ENCODE peak calls at places on chromosomes 1 and 21, in ten cellular contexts. One of them, this sample, is unnamed.

GRCh38 chr1:89363196-89363595 is 663 bp upstream of the GBP6 start:
- DNase-seq in fibroblast of mammary gland: no peak
- DNase-seq in fibroblast of pulmonary artery: peak
- DNase-seq in dorsolateral prefrontal cortex: no peak
- DNase-seq in retinal pigment epithelial cell: no peak
- DNase-seq in foreskin fibroblast: no peak
- DNase-seq in Calu3: no peak
- DNase-seq in colonic mucosa: no peak
- DNase-seq in left lung: no peak
- DNase-seq in thoracic aorta: no peak
- DNase-seq in this sample: no peak

GRCh38 chr1:211932581-211933010 is 102.0 kb upstream of the LPGAT1 start:
- DNase-seq in thoracic aorta: no peak
- DNase-seq in foreskin fibroblast: no peak
- DNase-seq in fibroblast of mammary gland: no peak
- DNase-seq in fibroblast of pulmonary artery: no peak
- DNase-seq in Calu3: no peak
- DNase-seq in left lung: no peak
- DNase-seq in retinal pigment epithelial cell: no peak
- DNase-seq in dorsolateral prefrontal cortex: no peak
- DNase-seq in colonic mucosa: no peak
- DNase-seq in this sample: no peak

GRCh38 chr21:41967708-41968107 is 13.9 kb upstream of the C2CD2 start:
- DNase-seq in fibroblast of pulmonary artery: no peak
- DNase-seq in colonic mucosa: peak
- DNase-seq in thoracic aorta: no peak
- DNase-seq in dorsolateral prefrontal cortex: no peak
- DNase-seq in Calu3: no peak
- DNase-seq in foreskin fibroblast: no peak
- DNase-seq in fibroblast of mammary gland: no peak
- DNase-seq in left lung: peak
- DNase-seq in retinal pigment epithelial cell: no peak
- DNase-seq in this sample: no peak

GRCh38 chr1:232452137-232452536 is 177.8 kb downstream of the SIPA1L2 start:
- DNase-seq in thoracic aorta: no peak
- DNase-seq in dorsolateral prefrontal cortex: no peak
- DNase-seq in fibroblast of pulmonary artery: no peak
- DNase-seq in Calu3: no peak
- DNase-seq in foreskin fibroblast: no peak
- DNase-seq in left lung: no peak
- DNase-seq in fibroblast of mammary gland: no peak
- DNase-seq in colonic mucosa: no peak
- DNase-seq in retinal pigment epithelial cell: no peak
- DNase-seq in this sample: no peak

GRCh38 chr1:49200738-49201137 is 424.0 kb upstream of the BEND5 start:
- DNase-seq in left lung: no peak
- DNase-seq in colonic mucosa: no peak
- DNase-seq in fibroblast of pulmonary artery: no peak
- DNase-seq in foreskin fibroblast: no peak
- DNase-seq in retinal pigment epithelial cell: no peak
- DNase-seq in Calu3: no peak
- DNase-seq in thoracic aorta: no peak
- DNase-seq in fibroblast of mammary gland: no peak
- DNase-seq in dorsolateral prefrontal cortex: no peak
- DNase-seq in this sample: no peak

GRCh38 chr1:155933591-155934096 is 569 bp downstream of the KHDC4 start:
- DNase-seq in Calu3: no peak
- DNase-seq in fibroblast of mammary gland: no peak
- DNase-seq in retinal pigment epithelial cell: no peak
- DNase-seq in fibroblast of pulmonary artery: no peak
- DNase-seq in dorsolateral prefrontal cortex: no peak
- DNase-seq in left lung: no peak
- DNase-seq in foreskin fibroblast: no peak
- DNase-seq in colonic mucosa: no peak
- DNase-seq in thoracic aorta: no peak
- DNase-seq in this sample: no peak

GRCh38 chr1:214004014-214004413 is 16.2 kb downstream of the PROX1 start:
- DNase-seq in fibroblast of mammary gland: no peak
- DNase-seq in fibroblast of pulmonary artery: no peak
- DNase-seq in left lung: no peak
- DNase-seq in Calu3: no peak
- DNase-seq in foreskin fibroblast: no peak
- DNase-seq in thoracic aorta: no peak
- DNase-seq in retinal pigment epithelial cell: no peak
- DNase-seq in colonic mucosa: no peak
- DNase-seq in dorsolateral prefrontal cortex: no peak
- DNase-seq in this sample: no peak

GRCh38 chr1:23558140-23558871 is 995 bp downstream of the ID3 start:
- DNase-seq in fibroblast of pulmonary artery: peak
- DNase-seq in fibroblast of mammary gland: no peak
- DNase-seq in dorsolateral prefrontal cortex: no peak
- DNase-seq in retinal pigment epithelial cell: no peak
- DNase-seq in left lung: peak
- DNase-seq in foreskin fibroblast: peak
- DNase-seq in colonic mucosa: peak
- DNase-seq in thoracic aorta: no peak
- DNase-seq in Calu3: peak
- DNase-seq in this sample: no peak

GRCh38 chr1:207830788-207831187 is 78.9 kb downstream of the CD46 start:
- DNase-seq in dorsolateral prefrontal cortex: no peak
- DNase-seq in thoracic aorta: no peak
- DNase-seq in fibroblast of pulmonary artery: no peak
- DNase-seq in Calu3: no peak
- DNase-seq in foreskin fibroblast: no peak
- DNase-seq in fibroblast of mammary gland: no peak
- DNase-seq in retinal pigment epithelial cell: no peak
- DNase-seq in left lung: no peak
- DNase-seq in colonic mucosa: no peak
- DNase-seq in this sample: no peak
- TF ChIP-seq CTCF in dorsolateral prefrontal cortex: no peak
- TF ChIP-seq CTCF in thoracic aorta: no peak
- TF ChIP-seq CTCF in fibroblast of pulmonary artery: no peak
- TF ChIP-seq CTCF in Calu3: no peak
- TF ChIP-seq CTCF in foreskin fibroblast: no peak
- TF ChIP-seq CTCF in fibroblast of mammary gland: no peak
- TF ChIP-seq CTCF in retinal pigment epithelial cell: no peak
- TF ChIP-seq CTCF in left lung: no peak
- TF ChIP-seq CTCF in colonic mucosa: no peak
- TF ChIP-seq CTCF in this sample: no peak

DNA sequence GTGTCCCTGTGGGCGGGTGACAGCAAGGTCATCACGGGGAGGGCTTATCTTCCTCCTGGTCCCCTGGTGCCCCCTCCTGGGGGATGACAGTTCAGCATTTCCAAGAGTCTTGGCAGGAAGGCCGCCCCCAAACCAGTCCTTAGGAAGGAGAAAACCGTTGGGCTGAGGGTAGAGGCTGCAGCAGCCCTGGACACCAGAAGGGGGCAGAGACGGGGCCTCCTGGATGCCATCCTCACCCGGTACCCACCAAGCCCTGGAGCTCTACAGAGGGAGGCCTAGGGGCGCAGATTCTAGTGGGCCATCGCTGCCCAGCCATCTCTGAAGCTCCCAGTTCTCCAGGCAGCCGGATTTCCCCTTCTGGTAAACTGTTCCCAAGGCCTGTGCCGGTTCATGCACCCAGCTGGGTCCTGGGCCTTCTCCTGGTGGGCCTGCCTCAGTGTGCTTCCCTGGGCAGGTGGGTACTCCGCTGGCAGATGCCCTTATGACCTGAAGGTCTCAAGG is 14.8 kb upstream of the ZNF669 start:
- DNase-seq in foreskin fibroblast: peak
- DNase-seq in fibroblast of mammary gland: peak
- DNase-seq in Calu3: peak
- DNase-seq in dorsolateral prefrontal cortex: no peak
- DNase-seq in left lung: no peak
- DNase-seq in thoracic aorta: no peak
- DNase-seq in colonic mucosa: no peak
- DNase-seq in fibroblast of pulmonary artery: peak
- DNase-seq in retinal pigment epithelial cell: no peak
- DNase-seq in this sample: no peak
- TF ChIP-seq CTCF in foreskin fibroblast: no peak
- TF ChIP-seq CTCF in fibroblast of mammary gland: peak
- TF ChIP-seq CTCF in Calu3: peak
- TF ChIP-seq CTCF in dorsolateral prefrontal cortex: no peak
- TF ChIP-seq CTCF in left lung: no peak
- TF ChIP-seq CTCF in thoracic aorta: no peak
- TF ChIP-seq CTCF in colonic mucosa: peak
- TF ChIP-seq CTCF in fibroblast of pulmonary artery: no peak
- TF ChIP-seq CTCF in retinal pigment epithelial cell: peak
- TF ChIP-seq CTCF in this sample: peak

GRCh38 chr1:163876546-163876945 is 554.8 kb downstream of the NUF2 start:
- DNase-seq in dorsolateral prefrontal cortex: no peak
- DNase-seq in colonic mucosa: no peak
- DNase-seq in fibroblast of mammary gland: no peak
- DNase-seq in left lung: no peak
- DNase-seq in thoracic aorta: no peak
- DNase-seq in fibroblast of pulmonary artery: peak
- DNase-seq in retinal pigment epithelial cell: no peak
- DNase-seq in foreskin fibroblast: no peak
- DNase-seq in Calu3: no peak
- DNase-seq in this sample: no peak

GRCh38 chr1:163875214-163875926 is 553.6 kb downstream of the NUF2 start:
- DNase-seq in colonic mucosa: peak
- DNase-seq in foreskin fibroblast: peak
- DNase-seq in fibroblast of mammary gland: peak
- DNase-seq in fibroblast of pulmonary artery: peak
- DNase-seq in Calu3: no peak
- DNase-seq in thoracic aorta: no peak
- DNase-seq in dorsolateral prefrontal cortex: no peak
- DNase-seq in left lung: no peak
- DNase-seq in retinal pigment epithelial cell: peak
- DNase-seq in this sample: no peak

GRCh38 chr1:163875927-163876320 is 554.2 kb downstream of the NUF2 start:
- DNase-seq in colonic mucosa: no peak
- DNase-seq in fibroblast of mammary gland: peak
- DNase-seq in retinal pigment epithelial cell: no peak
- DNase-seq in left lung: no peak
- DNase-seq in thoracic aorta: no peak
- DNase-seq in foreskin fibroblast: peak
- DNase-seq in dorsolateral prefrontal cortex: no peak
- DNase-seq in fibroblast of pulmonary artery: peak
- DNase-seq in Calu3: no peak
- DNase-seq in this sample: no peak

GRCh38 chr1:163872067-163872466 is 550.3 kb downstream of the NUF2 start:
- DNase-seq in fibroblast of pulmonary artery: peak
- DNase-seq in dorsolateral prefrontal cortex: no peak
- DNase-seq in colonic mucosa: no peak
- DNase-seq in retinal pigment epithelial cell: no peak
- DNase-seq in fibroblast of mammary gland: no peak
- DNase-seq in Calu3: no peak
- DNase-seq in left lung: no peak
- DNase-seq in thoracic aorta: no peak
- DNase-seq in foreskin fibroblast: no peak
- DNase-seq in this sample: no peak

GRCh38 chr1:163874070-163874469 is 552.3 kb downstream of the NUF2 start:
- DNase-seq in retinal pigment epithelial cell: no peak
- DNase-seq in foreskin fibroblast: peak
- DNase-seq in left lung: no peak
- DNase-seq in fibroblast of mammary gland: peak
- DNase-seq in colonic mucosa: no peak
- DNase-seq in dorsolateral prefrontal cortex: no peak
- DNase-seq in thoracic aorta: no peak
- DNase-seq in fibroblast of pulmonary artery: no peak
- DNase-seq in Calu3: no peak
- DNase-seq in this sample: no peak
- TF ChIP-seq CTCF in retinal pigment epithelial cell: peak
- TF ChIP-seq CTCF in foreskin fibroblast: peak
- TF ChIP-seq CTCF in left lung: no peak
- TF ChIP-seq CTCF in fibroblast of mammary gland: peak
- TF ChIP-seq CTCF in colonic mucosa: no peak
- TF ChIP-seq CTCF in dorsolateral prefrontal cortex: no peak
- TF ChIP-seq CTCF in thoracic aorta: no peak
- TF ChIP-seq CTCF in fibroblast of pulmonary artery: peak
- TF ChIP-seq CTCF in Calu3: no peak
- TF ChIP-seq CTCF in this sample: no peak

GRCh38 chr1:11272842-11273594 is at the start of gene UBIAD1:
- DNase-seq in fibroblast of mammary gland: peak
- DNase-seq in foreskin fibroblast: peak
- DNase-seq in thoracic aorta: peak
- DNase-seq in left lung: peak
- DNase-seq in fibroblast of pulmonary artery: peak
- DNase-seq in dorsolateral prefrontal cortex: peak
- DNase-seq in retinal pigment epithelial cell: peak
- DNase-seq in colonic mucosa: peak
- DNase-seq in Calu3: peak
- DNase-seq in this sample: peak
- TF ChIP-seq CTCF in fibroblast of mammary gland: no peak
- TF ChIP-seq CTCF in foreskin fibroblast: no peak
- TF ChIP-seq CTCF in thoracic aorta: no peak
- TF ChIP-seq CTCF in left lung: no peak
- TF ChIP-seq CTCF in fibroblast of pulmonary artery: no peak
- TF ChIP-seq CTCF in dorsolateral prefrontal cortex: no peak
- TF ChIP-seq CTCF in retinal pigment epithelial cell: peak
- TF ChIP-seq CTCF in colonic mucosa: no peak
- TF ChIP-seq CTCF in Calu3: no peak
- TF ChIP-seq CTCF in this sample: no peak

DNA sequence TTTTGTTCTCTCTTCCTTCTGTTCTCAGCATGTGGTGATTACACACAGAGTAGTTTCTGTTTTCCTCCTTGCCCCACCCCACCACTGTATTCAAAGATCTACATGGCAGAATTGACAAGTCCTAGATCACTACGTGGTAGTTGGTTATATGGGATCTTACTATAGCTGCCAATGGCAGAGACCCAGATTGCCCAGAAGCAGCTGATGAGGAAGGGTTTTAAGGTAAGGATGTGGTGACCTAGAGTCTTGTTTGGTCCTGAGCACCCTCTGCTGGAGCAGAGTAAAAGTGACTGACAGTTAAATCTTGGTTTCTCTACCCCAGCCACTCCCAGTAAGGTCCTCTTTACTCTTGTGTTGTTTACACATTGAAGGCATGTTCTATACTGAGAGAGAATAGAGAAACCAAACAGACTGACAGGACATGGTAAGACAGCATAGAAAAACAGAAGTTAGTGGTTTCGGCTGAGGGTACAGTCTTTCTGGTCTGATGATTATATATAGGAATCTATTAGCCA is 22.8 kb upstream of the STRIP1 start:
- DNase-seq in fibroblast of pulmonary artery: peak
- DNase-seq in dorsolateral prefrontal cortex: no peak
- DNase-seq in foreskin fibroblast: peak
- DNase-seq in thoracic aorta: no peak
- DNase-seq in Calu3: peak
- DNase-seq in colonic mucosa: peak
- DNase-seq in fibroblast of mammary gland: peak
- DNase-seq in left lung: no peak
- DNase-seq in retinal pigment epithelial cell: no peak
- DNase-seq in this sample: peak
- TF ChIP-seq CTCF in fibroblast of pulmonary artery: peak
- TF ChIP-seq CTCF in dorsolateral prefrontal cortex: peak
- TF ChIP-seq CTCF in foreskin fibroblast: peak
- TF ChIP-seq CTCF in thoracic aorta: peak
- TF ChIP-seq CTCF in Calu3: peak
- TF ChIP-seq CTCF in colonic mucosa: peak
- TF ChIP-seq CTCF in fibroblast of mammary gland: peak
- TF ChIP-seq CTCF in left lung: peak
- TF ChIP-seq CTCF in retinal pigment epithelial cell: peak
- TF ChIP-seq CTCF in this sample: peak

DNA sequence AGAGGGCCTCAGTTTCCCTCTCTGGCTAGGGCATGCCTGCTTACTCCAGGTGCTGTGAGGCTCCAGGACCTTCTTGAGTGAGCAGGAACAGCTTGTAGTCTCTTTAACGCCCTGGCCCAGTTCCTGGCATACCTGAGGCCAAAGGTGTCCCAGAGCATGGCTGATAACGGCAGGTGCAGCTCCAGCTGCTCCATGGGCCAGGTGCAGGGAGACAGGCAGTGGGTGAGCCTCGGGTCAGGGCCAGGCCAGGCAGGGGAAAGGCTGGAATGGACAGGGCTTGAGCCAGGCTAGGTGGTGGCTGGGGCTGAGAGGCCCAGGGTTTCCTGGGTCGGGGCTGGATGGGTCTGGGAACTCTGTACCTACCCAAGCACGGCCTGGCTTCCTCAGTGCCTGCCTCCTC is 18.3 kb downstream of the EDN2 start:
- DNase-seq in retinal pigment epithelial cell: no peak
- DNase-seq in left lung: no peak
- DNase-seq in Calu3: no peak
- DNase-seq in foreskin fibroblast: no peak
- DNase-seq in fibroblast of pulmonary artery: no peak
- DNase-seq in fibroblast of mammary gland: no peak
- DNase-seq in colonic mucosa: peak
- DNase-seq in thoracic aorta: no peak
- DNase-seq in dorsolateral prefrontal cortex: no peak
- DNase-seq in this sample: no peak
- TF ChIP-seq CTCF in retinal pigment epithelial cell: no peak
- TF ChIP-seq CTCF in left lung: no peak
- TF ChIP-seq CTCF in Calu3: no peak
- TF ChIP-seq CTCF in foreskin fibroblast: no peak
- TF ChIP-seq CTCF in fibroblast of pulmonary artery: no peak
- TF ChIP-seq CTCF in fibroblast of mammary gland: no peak
- TF ChIP-seq CTCF in colonic mucosa: no peak
- TF ChIP-seq CTCF in thoracic aorta: no peak
- TF ChIP-seq CTCF in dorsolateral prefrontal cortex: no peak
- TF ChIP-seq CTCF in this sample: no peak

This sample was measured in CD14-positive monocyte.